ENCODE peak calls at places on chromosomes 7 and 10, in seven cellular contexts. Y, J, U, G, K, Z and L are unnamed samples. For H3K4me1, the result is how much of the 10 kb centered on the place peaks cover.

GRCh38 chr10:26169466-26169865 is 47.1 kb upstream of the GAD2 start:
- DNase-seq in Y (no peak), J (no peak), U (no peak), G (no peak), K (no peak), Z (no peak), L (no peak)

GRCh38 chr10:29479081-29479917 is 155.5 kb downstream of the SVIL start:
- DNase-seq in Y (no peak), J (no peak), U (peak), G (peak), K (no peak), Z (no peak), L (no peak)

GRCh38 chr7:28847681-28848080 is 110.4 kb downstream of the TRIL start:
- DNase-seq in Y (no peak), J (peak), U (no peak), G (no peak), K (no peak), Z (no peak), L (no peak)

GRCh38 chr7:44580945-44581344 is 1.1 kb downstream of the TMED4 start:
- DNase-seq in Y (no peak), J (no peak), U (no peak), G (no peak), K (no peak), Z (no peak), L (no peak)

GRCh38 chr7:141362580-141363435 is 188.4 kb upstream of the AGK start:
- DNase-seq in Y (no peak), J (peak), U (peak), G (peak), K (no peak), Z (peak), L (no peak)

GRCh38 chr10:79149662-79150443 is 81.1 kb downstream of the ZMIZ1 start:
- DNase-seq in Y (no peak), J (peak), U (peak), G (peak), K (peak), Z (no peak), L (no peak)

GRCh38 chr7:115868369-115868768 is 162.2 kb downstream of the TFEC start:
- DNase-seq in Y (no peak), J (no peak), U (no peak), G (no peak), K (no peak), Z (no peak), L (no peak)

GRCh38 chr10:49061667-49062066 is 53.7 kb downstream of the VSTM4 start:
- DNase-seq in Y (no peak), J (no peak), U (no peak), G (no peak), K (no peak), Z (no peak), L (no peak)

GRCh38 chr10:113399051-113399450 is 153.8 kb upstream of the HABP2 start:
- DNase-seq in Y (no peak), J (no peak), U (no peak), G (no peak), K (no peak), Z (no peak), L (no peak)

GRCh38 chr10:107144490-107144889 is 20.0 kb downstream of the SORCS1 start:
- DNase-seq in Y (no peak), J (no peak), U (no peak), G (no peak), K (no peak), Z (peak), L (no peak)

GRCh38 chr7:89623018-89623672 is 531.1 kb upstream of the STEAP1 start:
- DNase-seq in Y (no peak), J (no peak), U (peak), G (peak), K (no peak), Z (peak), L (peak)

GRCh38 chr10:3235996-3236510 is 63.5 kb upstream of the PITRM1 start:
- DNase-seq in Y (no peak), J (no peak), U (no peak), G (no peak), K (no peak), Z (no peak), L (no peak)

GRCh38 chr7:26588511-26588910 is 275.9 kb downstream of the SKAP2 start:
- DNase-seq in Y (no peak), J (no peak), U (no peak), G (no peak), K (no peak), Z (no peak), L (no peak)

GRCh38 chr7:73451780-73452398 is 18.3 kb downstream of the FZD9 start:
- DNase-seq in Y (no peak), J (no peak), U (peak), G (peak), K (no peak), Z (peak), L (no peak)

GRCh38 chr7:113026941-113027340 is 59.7 kb downstream of the GPR85 start:
- DNase-seq in Y (no peak), J (no peak), U (peak), G (peak), K (no peak), Z (peak), L (no peak)

DNA sequence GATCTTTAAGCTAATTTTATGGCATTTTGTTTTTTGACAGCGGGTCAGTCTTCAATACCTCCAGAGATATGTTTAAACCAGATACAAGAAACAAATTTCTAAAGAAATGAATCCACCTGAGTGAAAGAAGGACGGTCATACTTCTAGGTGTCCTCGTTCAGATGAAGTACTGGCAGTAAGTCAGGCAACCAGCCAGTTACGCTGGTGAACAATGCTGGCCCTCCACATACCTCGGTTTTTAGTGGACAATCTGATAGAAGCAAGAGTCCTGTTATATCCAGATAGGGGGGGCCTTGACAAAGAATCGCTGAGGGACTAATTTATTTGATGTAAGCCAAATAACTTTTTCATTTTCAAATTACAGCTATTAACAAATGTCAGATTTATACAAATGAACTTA is 266.4 kb upstream of the KLF14 start:
- DNase-seq in Y (no peak), J (no peak), U (no peak), G (no peak), K (no peak), Z (no peak), L (no peak)
- H3K4me1 ChIP-seq in Y (half or more), J (under half), U (under half), G (under half), K (half or more), Z (under half), L (under half)

GRCh38 chr7:50315193-50315592 is 10.7 kb downstream of the IKZF1 start:
- DNase-seq in Y (no peak), J (no peak), U (no peak), G (no peak), K (no peak), Z (no peak), L (no peak)
- H3K4me1 ChIP-seq in Y (under half), J (under half), U (under half), G (under half), K (under half), Z (under half), L (under half)

GRCh38 chr10:34319197-34319846 is 495.8 kb downstream of the PARD3 start:
- DNase-seq in Y (no peak), J (peak), U (peak), G (peak), K (no peak), Z (peak), L (no peak)

GRCh38 chr10:34314457-34314856 is 500.6 kb downstream of the PARD3 start:
- DNase-seq in Y (no peak), J (no peak), U (no peak), G (no peak), K (no peak), Z (no peak), L (no peak)

GRCh38 chr10:34313888-34314287 is 501.2 kb downstream of the PARD3 start:
- DNase-seq in Y (no peak), J (no peak), U (no peak), G (no peak), K (no peak), Z (no peak), L (no peak)

GRCh38 chr10:34313353-34313752 is 501.7 kb downstream of the PARD3 start:
- DNase-seq in Y (no peak), J (no peak), U (no peak), G (peak), K (no peak), Z (no peak), L (no peak)

GRCh38 chr10:34316154-34316553 is 498.9 kb downstream of the PARD3 start:
- DNase-seq in Y (no peak), J (no peak), U (no peak), G (no peak), K (no peak), Z (no peak), L (no peak)
- H3K4me1 ChIP-seq in Y (under half), J (under half), U (under half), G (under half), K (under half), Z (under half), L (under half)

DNA sequence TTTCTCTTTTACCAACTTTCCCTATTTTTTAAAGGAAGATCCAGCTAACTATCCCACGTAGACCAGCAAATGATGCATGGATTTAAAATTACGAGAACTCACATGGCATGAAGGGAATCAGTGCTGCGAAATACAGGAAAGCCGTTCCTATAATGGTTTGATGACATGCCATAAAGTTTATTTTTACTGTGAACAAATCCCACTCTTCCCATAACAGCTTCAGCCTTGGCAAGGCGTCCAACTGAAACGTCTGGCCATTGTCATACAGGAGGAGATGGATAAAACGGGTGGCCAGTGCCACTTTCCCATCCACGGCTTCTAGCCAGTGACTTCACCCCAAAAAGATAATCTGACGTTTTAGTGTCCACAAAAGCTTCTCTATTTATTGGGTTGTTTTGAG is 106.2 kb upstream of the DDC start:
- DNase-seq in Y (no peak), J (no peak), U (no peak), G (no peak), K (no peak), Z (no peak), L (no peak)
- H3K4me1 ChIP-seq in Y (under half), J (under half), U (under half), G (under half), K (under half), Z (under half), L (under half)

GRCh38 chr7:101936612-101937231 is 119.3 kb downstream of the CUX1 start:
- DNase-seq in Y (peak), J (peak), U (peak), G (peak), K (no peak), Z (no peak), L (peak)
- H3K4me1 ChIP-seq in Y (half or more), J (under half), U (under half), G (under half), K (under half), Z (half or more), L (under half)